ENCODE peak calls at places on chromosomes 12 and 14, in nine cellular contexts. O, C, F, W, J, X, I, Z and S are unnamed samples.

GRCh38 chr14:50025073-50025472 is 91.3 kb downstream of the VCPKMT start:
- DNase-seq in O (no peak), C (no peak), F (no peak), W (no peak), J (no peak), X (no peak), I (no peak), Z (no peak), S (no peak)

GRCh38 chr12:131104464-131105350 is 151.0 kb downstream of the ADGRD1 start:
- DNase-seq in O (peak; percentile 16), C (peak; percentile 85), F (peak; percentile 89), W (peak; percentile 64), J (peak; percentile 93), X (peak; percentile 87), I (peak; percentile 80), Z (peak; percentile 95), S (peak; percentile 48)

GRCh38 chr12:83077037-83077436 is 390.3 kb downstream of the TMTC2 start:
- DNase-seq in O (no peak), C (no peak), F (no peak), W (no peak), J (no peak), X (no peak), I (no peak), Z (no peak), S (no peak)

GRCh38 chr12:122399592-122400373 is 22.7 kb downstream of the CLIP1 start:
- DNase-seq in O (peak; percentile 94), C (peak; percentile 84), F (peak; percentile 57), W (peak; percentile 83), J (peak; percentile 71), X (peak; percentile 64), I (peak; percentile 75), Z (peak; percentile 78), S (peak; percentile 64)

GRCh38 chr12:94536040-94536965 is 76.6 kb upstream of the CEP83 start:
- DNase-seq in O (no peak), C (no peak), F (no peak), W (no peak), J (no peak), X (no peak), I (no peak), Z (no peak), S (no peak)

GRCh38 chr14:57326253-57326652 is 57.5 kb downstream of the AP5M1 start:
- DNase-seq in O (no peak), C (no peak), F (no peak), W (no peak), J (no peak), X (no peak), I (no peak), Z (no peak), S (no peak)

GRCh38 chr14:98494582-98494981 is 777.4 kb downstream of the BCL11B start:
- DNase-seq in O (no peak), C (no peak), F (no peak), W (no peak), J (no peak), X (no peak), I (no peak), Z (no peak), S (no peak)

GRCh38 chr12:67909091-67909531 is 80.1 kb upstream of the IFNG-AS1 start:
- DNase-seq in O (peak; percentile 75), C (no peak), F (no peak), W (no peak), J (no peak), X (no peak), I (no peak), Z (no peak), S (no peak)

GRCh38 chr14:70023871-70024270 is 144.7 kb downstream of the SMOC1 start:
- DNase-seq in O (peak; percentile 18), C (no peak), F (no peak), W (no peak), J (no peak), X (no peak), I (no peak), Z (no peak), S (no peak)

GRCh38 chr12:53219116-53219955 is 12.3 kb upstream of the ITGB7 start:
- DNase-seq in O (peak; percentile 66), C (no peak), F (no peak), W (no peak), J (no peak), X (peak; percentile 69), I (no peak), Z (peak; percentile 86), S (no peak)

GRCh38 chr12:6684609-6685008 is 4.6 kb downstream of the ZNF384 start:
- DNase-seq in O (peak; percentile 16), C (no peak), F (no peak), W (peak; percentile 24), J (peak; percentile 40), X (no peak), I (no peak), Z (no peak), S (no peak)

GRCh38 chr12:25155031-25155576 is 39.9 kb downstream of the DNAI7 start:
- DNase-seq in O (peak; percentile 87), C (no peak), F (no peak), W (peak; percentile 13), J (no peak), X (no peak), I (no peak), Z (no peak), S (no peak)

GRCh38 chr14:103124501-103125001 is 1.3 kb downstream of the TNFAIP2 start:
- DNase-seq in O (no peak), C (peak; percentile 58), F (no peak), W (no peak), J (no peak), X (no peak), I (peak; percentile 26), Z (peak; percentile 79), S (no peak)

GRCh38 chr14:103121846-103122577 is 1.2 kb upstream of the TNFAIP2 start:
- DNase-seq in O (peak; percentile 53), C (peak; percentile 89), F (peak; percentile 87), W (no peak), J (peak; percentile 72), X (peak; percentile 87), I (peak; percentile 94), Z (peak; percentile 93), S (peak; percentile 85)

GRCh38 chr14:103122578-103123127 is 608 bp upstream of the TNFAIP2 start:
- DNase-seq in O (no peak), C (peak; percentile 78), F (no peak), W (no peak), J (no peak), X (no peak), I (no peak), Z (no peak), S (no peak)

GRCh38 chr14:103123634-103124500 is 606 bp downstream of the TNFAIP2 start:
- DNase-seq in O (no peak), C (peak; percentile 80), F (peak; percentile 54), W (no peak), J (peak; percentile 62), X (peak; percentile 71), I (peak; percentile 64), Z (peak; percentile 91), S (no peak)

DNA sequence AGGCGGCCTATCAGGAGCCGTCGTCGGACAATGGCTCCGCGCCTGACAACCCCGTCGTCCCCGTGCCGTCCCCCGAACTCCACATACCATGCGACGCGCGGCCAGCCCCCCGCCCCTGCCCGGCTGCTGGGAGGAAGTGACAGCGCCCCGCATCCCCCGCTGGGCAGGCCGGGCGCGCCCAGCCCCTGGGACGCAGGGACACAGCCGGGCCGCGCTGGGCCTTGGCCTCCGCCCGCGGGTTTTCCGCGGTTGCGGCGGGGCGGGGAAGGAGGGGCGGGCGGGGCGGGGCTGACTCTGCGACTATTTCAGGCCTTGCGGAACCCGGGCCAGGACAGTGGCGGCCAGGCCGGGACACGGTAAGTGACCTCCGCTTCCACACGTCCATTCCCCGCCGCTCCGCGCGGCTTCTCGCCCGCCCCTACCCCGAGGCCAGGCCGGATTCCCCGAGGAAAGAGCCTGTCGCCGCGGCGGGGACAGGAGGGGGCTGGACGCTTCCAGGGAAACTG is at the start of gene TNFAIP2:
- DNase-seq in O (no peak), C (peak; percentile 83), F (peak; percentile 44), W (no peak), J (no peak), X (peak; percentile 80), I (peak; percentile 42), Z (peak; percentile 92), S (no peak)
- TF ChIP-seq POLR2A in O (no peak), C (peak; percentile 87), F (peak; percentile 61), W (no peak), J (no peak), X (no peak), I (peak; percentile 50), Z (no peak), S (no peak)

GRCh38 chr12:728781-729180 is 23.6 kb upstream of the WNK1 start:
- DNase-seq in O (no peak), C (no peak), F (no peak), W (no peak), J (no peak), X (no peak), I (no peak), Z (no peak), S (no peak)

GRCh38 chr12:726281-727140 is 25.9 kb upstream of the WNK1 start:
- DNase-seq in O (peak; percentile 39), C (no peak), F (no peak), W (no peak), J (no peak), X (no peak), I (no peak), Z (no peak), S (no peak)

GRCh38 chr12:724194-724855 is 28.1 kb upstream of the WNK1 start:
- DNase-seq in O (no peak), C (no peak), F (no peak), W (peak; percentile 27), J (no peak), X (no peak), I (no peak), Z (no peak), S (no peak)

GRCh38 chr12:727321-727720 is 25.1 kb upstream of the WNK1 start:
- DNase-seq in O (peak; percentile 15), C (no peak), F (no peak), W (no peak), J (no peak), X (no peak), I (no peak), Z (no peak), S (no peak)

DNA sequence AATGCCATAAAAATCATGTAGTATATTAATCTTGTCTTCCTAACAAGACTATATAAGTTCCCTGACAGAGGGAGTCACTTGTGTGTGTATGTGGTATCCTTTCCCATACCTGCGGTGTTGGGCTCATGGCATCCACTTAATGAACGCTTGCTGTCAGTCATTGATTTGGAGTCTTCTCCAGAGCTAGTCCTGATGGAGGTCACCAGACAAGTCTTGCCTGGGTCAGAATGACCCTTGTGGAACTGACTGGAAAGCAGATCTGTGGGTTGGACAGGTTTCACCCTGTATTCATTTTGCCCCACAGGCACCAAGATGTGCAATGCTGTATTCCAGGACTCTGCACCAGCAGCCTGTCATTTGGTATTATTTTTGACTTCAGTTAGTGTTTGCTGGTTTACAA is 27.3 kb upstream of the WNK1 start:
- DNase-seq in O (no peak), C (no peak), F (no peak), W (no peak), J (no peak), X (no peak), I (no peak), Z (no peak), S (no peak)
- H3K27ac ChIP-seq in O (no peak overlapping the region), C (no peak overlapping the region), F (no peak overlapping the region), W (no peak overlapping the region), J (no peak overlapping the region), X (peak overlapping the region; percentile 19), I (no peak overlapping the region), Z (no peak overlapping the region), S (no peak overlapping the region)

GRCh38 chr14:51441001-51441400 is 201.0 kb downstream of the TMX1 start:
- DNase-seq in O (no peak), C (no peak), F (no peak), W (no peak), J (peak; percentile 92), X (no peak), I (no peak), Z (no peak), S (no peak)
- H3K4me1 ChIP-seq in O (peaks cover 17% of the 10 kb centered on the region), C (no peaks in the 10 kb centered on the region), F (no peaks in the 10 kb centered on the region), W (no peaks in the 10 kb centered on the region), J (no peaks in the 10 kb centered on the region), X (no peaks in the 10 kb centered on the region), I (no peaks in the 10 kb centered on the region), Z (no peaks in the 10 kb centered on the region), S (no peaks in the 10 kb centered on the region)

GRCh38 chr12:54286042-54286931 is 5.8 kb downstream of the HNRNPA1 start:
- DNase-seq in O (no peak), C (no peak), F (no peak), W (no peak), J (peak; percentile 46), X (no peak), I (no peak), Z (no peak), S (no peak)
- TF ChIP-seq POLR2A in O (peak; percentile 35), C (no peak), F (no peak), W (no peak), J (no peak), X (no peak), I (no peak), Z (no peak), S (no peak)